ENCODE peak calls at places on chromosomes 5 and 9, in nine cellular contexts. One of them, this sample, is unnamed.

GRCh38 chr9:37944671-37945481 is 40.9 kb upstream of the SLC25A51 start:
- DNase-seq in mesendoderm: peak; percentile 90
- DNase-seq in ovary: no peak
- DNase-seq in tibial artery: no peak
- DNase-seq in upper lobe of right lung: no peak
- DNase-seq in Karpas-422: no peak
- DNase-seq in neuronal stem cell: peak; percentile 31
- DNase-seq in PC-3: peak; percentile 47
- DNase-seq in CD8-positive, alpha-beta T cell: no peak
- DNase-seq in this sample: no peak

GRCh38 chr9:137873408-137873807 is 4.2 kb upstream of the CACNA1B start:
- DNase-seq in mesendoderm: no peak
- DNase-seq in ovary: no peak
- DNase-seq in tibial artery: no peak
- DNase-seq in upper lobe of right lung: no peak
- DNase-seq in Karpas-422: no peak
- DNase-seq in neuronal stem cell: no peak
- DNase-seq in PC-3: no peak
- DNase-seq in CD8-positive, alpha-beta T cell: no peak
- DNase-seq in this sample: no peak

GRCh38 chr9:99056876-99057664 is 47.8 kb upstream of the TGFBR1 start:
- DNase-seq in mesendoderm: no peak
- DNase-seq in ovary: no peak
- DNase-seq in tibial artery: no peak
- DNase-seq in upper lobe of right lung: no peak
- DNase-seq in Karpas-422: peak; percentile 68
- DNase-seq in neuronal stem cell: no peak
- DNase-seq in PC-3: peak; percentile 64
- DNase-seq in CD8-positive, alpha-beta T cell: no peak
- DNase-seq in this sample: no peak

GRCh38 chr9:120974921-120975320 is 48.3 kb upstream of the TRAF1 start:
- DNase-seq in mesendoderm: no peak
- DNase-seq in ovary: no peak
- DNase-seq in tibial artery: no peak
- DNase-seq in upper lobe of right lung: no peak
- DNase-seq in Karpas-422: no peak
- DNase-seq in neuronal stem cell: no peak
- DNase-seq in PC-3: peak; percentile 50
- DNase-seq in CD8-positive, alpha-beta T cell: no peak
- DNase-seq in this sample: no peak

GRCh38 chr9:78874056-78874455 is 577.1 kb downstream of the PSAT1 start:
- DNase-seq in mesendoderm: no peak
- DNase-seq in ovary: no peak
- DNase-seq in tibial artery: no peak
- DNase-seq in upper lobe of right lung: no peak
- DNase-seq in Karpas-422: no peak
- DNase-seq in neuronal stem cell: no peak
- DNase-seq in PC-3: no peak
- DNase-seq in CD8-positive, alpha-beta T cell: no peak
- DNase-seq in this sample: no peak

GRCh38 chr9:16571127-16571848 is 299.2 kb downstream of the BNC2 start:
- DNase-seq in mesendoderm: no peak
- DNase-seq in ovary: no peak
- DNase-seq in tibial artery: no peak
- DNase-seq in upper lobe of right lung: no peak
- DNase-seq in Karpas-422: no peak
- DNase-seq in neuronal stem cell: no peak
- DNase-seq in PC-3: peak; percentile 5
- DNase-seq in CD8-positive, alpha-beta T cell: no peak
- DNase-seq in this sample: no peak

GRCh38 chr5:160289721-160290120 is 22.6 kb downstream of the CCNJL start:
- DNase-seq in mesendoderm: peak; percentile 41
- DNase-seq in ovary: no peak
- DNase-seq in tibial artery: no peak
- DNase-seq in upper lobe of right lung: peak; percentile 85
- DNase-seq in Karpas-422: peak; percentile 22
- DNase-seq in neuronal stem cell: no peak
- DNase-seq in PC-3: no peak
- DNase-seq in CD8-positive, alpha-beta T cell: no peak
- DNase-seq in this sample: no peak

GRCh38 chr9:136230365-136230764 is 15.2 kb downstream of the QSOX2 start:
- DNase-seq in mesendoderm: no peak
- DNase-seq in ovary: no peak
- DNase-seq in tibial artery: no peak
- DNase-seq in upper lobe of right lung: no peak
- DNase-seq in Karpas-422: no peak
- DNase-seq in neuronal stem cell: no peak
- DNase-seq in PC-3: no peak
- DNase-seq in CD8-positive, alpha-beta T cell: no peak
- DNase-seq in this sample: no peak

GRCh38 chr9:93254061-93254481 is 70.1 kb downstream of the WNK2 start:
- DNase-seq in mesendoderm: no peak
- DNase-seq in ovary: no peak
- DNase-seq in tibial artery: peak; percentile 34
- DNase-seq in upper lobe of right lung: peak; percentile 42
- DNase-seq in Karpas-422: no peak
- DNase-seq in neuronal stem cell: no peak
- DNase-seq in PC-3: no peak
- DNase-seq in CD8-positive, alpha-beta T cell: no peak
- DNase-seq in this sample: peak; percentile 61

GRCh38 chr9:124778575-124779367 is 1.8 kb downstream of the OLFML2A start:
- DNase-seq in mesendoderm: no peak
- DNase-seq in ovary: no peak
- DNase-seq in tibial artery: peak; percentile 33
- DNase-seq in upper lobe of right lung: peak; percentile 31
- DNase-seq in Karpas-422: peak; percentile 15
- DNase-seq in neuronal stem cell: no peak
- DNase-seq in PC-3: no peak
- DNase-seq in CD8-positive, alpha-beta T cell: no peak
- DNase-seq in this sample: peak; percentile 24

GRCh38 chr9:18393340-18394130 is 80.4 kb upstream of the ADAMTSL1 start:
- DNase-seq in mesendoderm: peak; percentile 57
- DNase-seq in ovary: peak; percentile 71
- DNase-seq in tibial artery: no peak
- DNase-seq in upper lobe of right lung: no peak
- DNase-seq in Karpas-422: no peak
- DNase-seq in neuronal stem cell: no peak
- DNase-seq in PC-3: peak; percentile 92
- DNase-seq in CD8-positive, alpha-beta T cell: no peak
- DNase-seq in this sample: no peak

GRCh38 chr5:125972706-125973105 is 450.5 kb upstream of the GRAMD2B start:
- DNase-seq in mesendoderm: no peak
- DNase-seq in ovary: no peak
- DNase-seq in tibial artery: no peak
- DNase-seq in upper lobe of right lung: no peak
- DNase-seq in Karpas-422: no peak
- DNase-seq in neuronal stem cell: no peak
- DNase-seq in PC-3: no peak
- DNase-seq in CD8-positive, alpha-beta T cell: no peak
- DNase-seq in this sample: no peak

GRCh38 chr5:126777257-126777973 is 479 bp downstream of the LMNB1 start:
- DNase-seq in mesendoderm: peak; percentile 75
- DNase-seq in ovary: peak; percentile 47
- DNase-seq in tibial artery: peak; percentile 69
- DNase-seq in upper lobe of right lung: peak; percentile 84
- DNase-seq in Karpas-422: peak; percentile 87
- DNase-seq in neuronal stem cell: peak; percentile 51
- DNase-seq in PC-3: peak; percentile 52
- DNase-seq in CD8-positive, alpha-beta T cell: peak; percentile 53
- DNase-seq in this sample: peak; percentile 95

GRCh38 chr5:42598311-42598710 is 158.3 kb upstream of the CCDC152 start:
- DNase-seq in mesendoderm: no peak
- DNase-seq in ovary: no peak
- DNase-seq in tibial artery: no peak
- DNase-seq in upper lobe of right lung: no peak
- DNase-seq in Karpas-422: no peak
- DNase-seq in neuronal stem cell: no peak
- DNase-seq in PC-3: no peak
- DNase-seq in CD8-positive, alpha-beta T cell: no peak
- DNase-seq in this sample: no peak

GRCh38 chr5:1011226-1011631 is 2.6 kb downstream of the NKD2 start:
- DNase-seq in mesendoderm: peak; percentile 79
- DNase-seq in ovary: no peak
- DNase-seq in tibial artery: no peak
- DNase-seq in upper lobe of right lung: peak; percentile 74
- DNase-seq in Karpas-422: peak; percentile 81
- DNase-seq in neuronal stem cell: no peak
- DNase-seq in PC-3: peak; percentile 63
- DNase-seq in CD8-positive, alpha-beta T cell: no peak
- DNase-seq in this sample: peak; percentile 75

GRCh38 chr5:72523960-72524582 is 16.9 kb upstream of the ZNF366 start:
- DNase-seq in mesendoderm: peak; percentile 78
- DNase-seq in ovary: no peak
- DNase-seq in tibial artery: no peak
- DNase-seq in upper lobe of right lung: no peak
- DNase-seq in Karpas-422: peak; percentile 82
- DNase-seq in neuronal stem cell: no peak
- DNase-seq in PC-3: peak; percentile 79
- DNase-seq in CD8-positive, alpha-beta T cell: no peak
- DNase-seq in this sample: no peak

GRCh38 chr9:134357631-134358025 is 31.4 kb downstream of the RXRA start:
- DNase-seq in mesendoderm: no peak
- DNase-seq in ovary: no peak
- DNase-seq in tibial artery: no peak
- DNase-seq in upper lobe of right lung: no peak
- DNase-seq in Karpas-422: no peak
- DNase-seq in neuronal stem cell: no peak
- DNase-seq in PC-3: no peak
- DNase-seq in CD8-positive, alpha-beta T cell: no peak
- DNase-seq in this sample: no peak

GRCh38 chr5:115098041-115098702 is 71.5 kb downstream of the TRIM36 start:
- DNase-seq in mesendoderm: peak; percentile 46
- DNase-seq in ovary: peak; percentile 30
- DNase-seq in tibial artery: no peak
- DNase-seq in upper lobe of right lung: no peak
- DNase-seq in Karpas-422: peak; percentile 90
- DNase-seq in neuronal stem cell: peak; percentile 24
- DNase-seq in PC-3: peak; percentile 68
- DNase-seq in CD8-positive, alpha-beta T cell: no peak
- DNase-seq in this sample: no peak

GRCh38 chr9:130542457-130543228 is 36.7 kb upstream of the FUBP3 start:
- DNase-seq in mesendoderm: no peak
- DNase-seq in ovary: no peak
- DNase-seq in tibial artery: no peak
- DNase-seq in upper lobe of right lung: no peak
- DNase-seq in Karpas-422: no peak
- DNase-seq in neuronal stem cell: no peak
- DNase-seq in PC-3: peak; percentile 3
- DNase-seq in CD8-positive, alpha-beta T cell: no peak
- DNase-seq in this sample: no peak
- H3K27me3 ChIP-seq in mesendoderm: no peaks in the 10 kb centered on the region
- H3K27me3 ChIP-seq in ovary: no peaks in the 10 kb centered on the region
- H3K27me3 ChIP-seq in tibial artery: peaks cover 65% of the 10 kb centered on the region
- H3K27me3 ChIP-seq in upper lobe of right lung: peaks cover 45% of the 10 kb centered on the region
- H3K27me3 ChIP-seq in Karpas-422: no peaks in the 10 kb centered on the region
- H3K27me3 ChIP-seq in neuronal stem cell: no peaks in the 10 kb centered on the region
- H3K27me3 ChIP-seq in PC-3: no peaks in the 10 kb centered on the region
- H3K27me3 ChIP-seq in CD8-positive, alpha-beta T cell: no peaks in the 10 kb centered on the region
- H3K27me3 ChIP-seq in this sample: peaks cover 16% of the 10 kb centered on the region

GRCh38 chr9:132591751-132592314 is 9.4 kb downstream of the BARHL1 start:
- DNase-seq in mesendoderm: peak; percentile 44
- DNase-seq in ovary: no peak
- DNase-seq in tibial artery: no peak
- DNase-seq in upper lobe of right lung: no peak
- DNase-seq in Karpas-422: no peak
- DNase-seq in neuronal stem cell: no peak
- DNase-seq in PC-3: no peak
- DNase-seq in CD8-positive, alpha-beta T cell: no peak
- DNase-seq in this sample: no peak

GRCh38 chr9:132592451-132592850 is 10.0 kb downstream of the BARHL1 start:
- DNase-seq in mesendoderm: no peak
- DNase-seq in ovary: no peak
- DNase-seq in tibial artery: no peak
- DNase-seq in upper lobe of right lung: no peak
- DNase-seq in Karpas-422: no peak
- DNase-seq in neuronal stem cell: no peak
- DNase-seq in PC-3: no peak
- DNase-seq in CD8-positive, alpha-beta T cell: no peak
- DNase-seq in this sample: no peak

GRCh38 chr9:132590037-132590317 is 7.6 kb downstream of the BARHL1 start:
- DNase-seq in mesendoderm: no peak
- DNase-seq in ovary: no peak
- DNase-seq in tibial artery: no peak
- DNase-seq in upper lobe of right lung: no peak
- DNase-seq in Karpas-422: no peak
- DNase-seq in neuronal stem cell: no peak
- DNase-seq in PC-3: no peak
- DNase-seq in CD8-positive, alpha-beta T cell: no peak
- DNase-seq in this sample: no peak

GRCh38 chr9:132590318-132591182 is 8.1 kb downstream of the BARHL1 start:
- DNase-seq in mesendoderm: no peak
- DNase-seq in ovary: no peak
- DNase-seq in tibial artery: no peak
- DNase-seq in upper lobe of right lung: no peak
- DNase-seq in Karpas-422: no peak
- DNase-seq in neuronal stem cell: no peak
- DNase-seq in PC-3: no peak
- DNase-seq in CD8-positive, alpha-beta T cell: no peak
- DNase-seq in this sample: no peak

GRCh38 chr9:132591244-132591643 is 8.8 kb downstream of the BARHL1 start:
- DNase-seq in mesendoderm: no peak
- DNase-seq in ovary: no peak
- DNase-seq in tibial artery: no peak
- DNase-seq in upper lobe of right lung: no peak
- DNase-seq in Karpas-422: no peak
- DNase-seq in neuronal stem cell: no peak
- DNase-seq in PC-3: no peak
- DNase-seq in CD8-positive, alpha-beta T cell: no peak
- DNase-seq in this sample: no peak
- H3K27me3 ChIP-seq in mesendoderm: peaks cover 57% of the 10 kb centered on the region
- H3K27me3 ChIP-seq in ovary: peaks cover 4% of the 10 kb centered on the region
- H3K27me3 ChIP-seq in tibial artery: peaks cover 60% of the 10 kb centered on the region
- H3K27me3 ChIP-seq in upper lobe of right lung: peaks cover 67% of the 10 kb centered on the region
- H3K27me3 ChIP-seq in Karpas-422: no peaks in the 10 kb centered on the region
- H3K27me3 ChIP-seq in neuronal stem cell: peaks cover 47% of the 10 kb centered on the region
- H3K27me3 ChIP-seq in PC-3: no peaks in the 10 kb centered on the region
- H3K27me3 ChIP-seq in CD8-positive, alpha-beta T cell: peaks cover 27% of the 10 kb centered on the region
- H3K27me3 ChIP-seq in this sample: peaks cover 64% of the 10 kb centered on the region

GRCh38 chr9:114421147-114421546 is 33.4 kb upstream of the AKNA start:
- DNase-seq in mesendoderm: no peak
- DNase-seq in ovary: no peak
- DNase-seq in tibial artery: peak; percentile 53
- DNase-seq in upper lobe of right lung: peak; percentile 21
- DNase-seq in Karpas-422: no peak
- DNase-seq in neuronal stem cell: no peak
- DNase-seq in PC-3: no peak
- DNase-seq in CD8-positive, alpha-beta T cell: no peak
- DNase-seq in this sample: peak; percentile 35
- H3K27me3 ChIP-seq in mesendoderm: no peaks in the 10 kb centered on the region
- H3K27me3 ChIP-seq in ovary: no peaks in the 10 kb centered on the region
- H3K27me3 ChIP-seq in tibial artery: peaks cover 12% of the 10 kb centered on the region
- H3K27me3 ChIP-seq in upper lobe of right lung: no peaks in the 10 kb centered on the region
- H3K27me3 ChIP-seq in Karpas-422: no peaks in the 10 kb centered on the region
- H3K27me3 ChIP-seq in neuronal stem cell: no peaks in the 10 kb centered on the region
- H3K27me3 ChIP-seq in PC-3: no peaks in the 10 kb centered on the region
- H3K27me3 ChIP-seq in CD8-positive, alpha-beta T cell: no peaks in the 10 kb centered on the region
- H3K27me3 ChIP-seq in this sample: no peaks in the 10 kb centered on the region

DNA sequence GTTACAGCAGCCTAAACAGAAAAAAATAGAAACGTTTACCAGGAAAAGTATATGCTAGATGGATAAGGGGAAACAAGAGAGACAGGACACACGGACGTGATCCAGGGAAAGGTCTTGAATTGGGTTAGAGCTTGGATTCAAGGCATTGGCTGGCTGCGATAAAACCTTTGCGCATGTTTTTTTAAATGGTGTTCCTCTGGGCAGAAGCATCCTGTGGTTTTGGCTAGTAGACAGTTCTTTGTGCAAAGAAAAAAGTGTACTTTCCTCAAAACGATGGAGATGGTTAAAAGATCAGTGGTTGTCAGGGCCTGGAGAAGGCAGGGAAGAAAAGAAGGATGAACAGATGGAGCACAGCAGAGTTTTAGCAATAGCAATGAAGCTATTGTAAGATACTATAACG is 37.5 kb upstream of the LIFR start:
- DNase-seq in mesendoderm: no peak
- DNase-seq in ovary: no peak
- DNase-seq in tibial artery: no peak
- DNase-seq in upper lobe of right lung: no peak
- DNase-seq in Karpas-422: no peak
- DNase-seq in neuronal stem cell: no peak
- DNase-seq in PC-3: no peak
- DNase-seq in CD8-positive, alpha-beta T cell: no peak
- DNase-seq in this sample: no peak
- H3K27me3 ChIP-seq in mesendoderm: no peaks in the 10 kb centered on the region
- H3K27me3 ChIP-seq in ovary: no peaks in the 10 kb centered on the region
- H3K27me3 ChIP-seq in tibial artery: no peaks in the 10 kb centered on the region
- H3K27me3 ChIP-seq in upper lobe of right lung: no peaks in the 10 kb centered on the region
- H3K27me3 ChIP-seq in Karpas-422: no peaks in the 10 kb centered on the region
- H3K27me3 ChIP-seq in neuronal stem cell: no peaks in the 10 kb centered on the region
- H3K27me3 ChIP-seq in PC-3: no peaks in the 10 kb centered on the region
- H3K27me3 ChIP-seq in CD8-positive, alpha-beta T cell: no peaks in the 10 kb centered on the region
- H3K27me3 ChIP-seq in this sample: no peaks in the 10 kb centered on the region

This sample was measured in spleen.